ENCODE peak calls at places on chromosomes 2 and 18, in eight cellular contexts. G is naive thymus-derived CD4-positive, alpha-beta T cell; E is lower lobe of right lung; Z is K562; K is CD8-positive, alpha-beta memory T cell; M is Peyer's patch; A is IMR-90; O is breast epithelium. W is an unnamed sample.

GRCh38 chr2:65708129-65708528 is 275.7 kb upstream of the SPRED2 start:
- DNase-seq in M (no peak), Z (no peak), O (no peak), G (no peak), K (no peak), A (peak), E (no peak), W (no peak)

GRCh38 chr18:77164762-77165485 is 32.3 kb upstream of the MBP start:
- DNase-seq in Z (no peak), M (no peak), K (no peak), O (no peak), A (no peak), E (no peak), G (no peak), W (no peak)

GRCh38 chr2:232877940-232878511 is 8.0 kb downstream of the SNORC start:
- DNase-seq in M (no peak), G (no peak), A (no peak), Z (no peak), O (peak), K (no peak), E (peak), W (no peak)

GRCh38 chr2:230601510-230601909 is 111.1 kb upstream of the CAB39 start:
- DNase-seq in A (no peak), Z (no peak), G (no peak), O (no peak), K (no peak), M (no peak), E (no peak), W (no peak)

GRCh38 chr2:2840101-2840531 is 509.0 kb upstream of the MYT1L start:
- DNase-seq in Z (no peak), M (no peak), E (no peak), O (no peak), G (no peak), K (no peak), A (no peak), W (peak)

GRCh38 chr2:26704441-26704977 is 12.0 kb downstream of the KCNK3 start:
- DNase-seq in Z (no peak), E (no peak), G (no peak), A (peak), M (no peak), K (no peak), O (no peak), W (no peak)

GRCh38 chr18:35024965-35025364 is 16.2 kb upstream of the MAPRE2 start:
- DNase-seq in O (no peak), E (peak), Z (no peak), A (peak), G (no peak), K (no peak), M (no peak), W (no peak)

GRCh38 chr2:187434342-187434785 is 13.7 kb downstream of the CALCRL start:
- DNase-seq in A (peak), E (no peak), M (no peak), Z (no peak), K (no peak), G (no peak), O (no peak), W (no peak)

GRCh38 chr2:23620841-23621341 is 235.9 kb downstream of the KLHL29 start:
- DNase-seq in O (no peak), G (no peak), A (peak), Z (no peak), K (no peak), M (no peak), E (peak), W (no peak)

GRCh38 chr2:238162171-238162515 is 3.4 kb downstream of the ERFE start:
- DNase-seq in A (no peak), E (no peak), M (no peak), Z (no peak), O (no peak), K (no peak), G (no peak), W (no peak)

GRCh38 chr2:62055724-62056336 is 140.1 kb upstream of the B3GNT2 start:
- DNase-seq in Z (no peak), M (no peak), E (no peak), G (no peak), K (no peak), A (no peak), O (no peak), W (no peak)

GRCh38 chr2:16774980-16775963 is 109.6 kb upstream of the CYRIA start:
- DNase-seq in A (no peak), O (no peak), K (no peak), Z (no peak), E (no peak), M (no peak), G (no peak), W (no peak)

GRCh38 chr18:75128051-75128605 is 80.8 kb downstream of the PTGR3 start:
- DNase-seq in G (no peak), O (no peak), A (no peak), E (no peak), K (no peak), M (no peak), Z (no peak), W (no peak)

GRCh38 chr2:130264501-130264900 is 66.3 kb upstream of the TUBA3E start:
- DNase-seq in K (no peak), G (no peak), Z (no peak), O (no peak), E (no peak), A (no peak), M (no peak), W (no peak)

GRCh38 chr2:11784310-11784709 is 37.9 kb downstream of the LPIN1 start:
- DNase-seq in G (no peak), A (no peak), K (no peak), Z (no peak), M (no peak), O (no peak), E (no peak), W (no peak)
- H3K27ac ChIP-seq in G (no peak), A (no peak), K (no peak), Z (no peak), M (no peak), O (no peak), E (no peak), W (peak)

DNA sequence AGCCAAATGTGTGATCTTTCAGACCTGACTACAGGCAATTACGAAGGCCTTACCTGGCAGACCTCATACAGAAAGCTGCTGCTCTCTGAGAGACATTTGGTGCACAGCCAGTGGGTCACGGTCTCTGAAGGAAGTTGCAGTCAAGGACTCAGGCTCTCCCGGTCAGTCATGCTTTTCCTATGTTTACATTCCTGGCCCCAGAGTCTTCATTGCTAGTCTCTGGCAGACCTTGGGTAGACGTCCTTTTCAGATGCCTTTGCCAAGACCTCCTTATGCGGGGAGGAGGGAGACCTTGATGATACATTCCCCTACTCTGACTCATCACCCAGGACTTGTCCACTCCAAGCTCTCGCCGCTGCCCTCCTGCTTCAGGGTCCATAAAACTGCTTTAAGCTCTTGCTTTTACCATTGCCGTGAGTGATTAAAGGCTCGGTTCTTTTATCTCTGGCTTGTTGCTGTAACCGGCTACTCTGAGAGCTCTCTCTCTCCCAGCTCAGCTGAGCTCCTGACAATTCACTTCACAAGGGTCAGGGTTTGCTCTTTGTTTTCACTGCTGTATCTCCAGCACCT is 62.0 kb upstream of the SLC35F5 start:
- DNase-seq in O (no peak), A (peak), E (peak), M (peak), Z (peak), K (no peak), G (no peak), W (no peak)
- H3K27ac ChIP-seq in O (peak), A (peak), E (no peak), M (no peak), Z (peak), K (no peak), G (no peak), W (no peak)

GRCh38 chr2:54466880-54467279 is 10.8 kb downstream of the SPTBN1 start:
- DNase-seq in M (no peak), O (no peak), K (no peak), G (no peak), Z (no peak), E (no peak), A (no peak), W (no peak)
- H3K27ac ChIP-seq in M (no peak), O (peak), K (no peak), G (no peak), Z (no peak), E (peak), A (no peak), W (no peak)

DNA sequence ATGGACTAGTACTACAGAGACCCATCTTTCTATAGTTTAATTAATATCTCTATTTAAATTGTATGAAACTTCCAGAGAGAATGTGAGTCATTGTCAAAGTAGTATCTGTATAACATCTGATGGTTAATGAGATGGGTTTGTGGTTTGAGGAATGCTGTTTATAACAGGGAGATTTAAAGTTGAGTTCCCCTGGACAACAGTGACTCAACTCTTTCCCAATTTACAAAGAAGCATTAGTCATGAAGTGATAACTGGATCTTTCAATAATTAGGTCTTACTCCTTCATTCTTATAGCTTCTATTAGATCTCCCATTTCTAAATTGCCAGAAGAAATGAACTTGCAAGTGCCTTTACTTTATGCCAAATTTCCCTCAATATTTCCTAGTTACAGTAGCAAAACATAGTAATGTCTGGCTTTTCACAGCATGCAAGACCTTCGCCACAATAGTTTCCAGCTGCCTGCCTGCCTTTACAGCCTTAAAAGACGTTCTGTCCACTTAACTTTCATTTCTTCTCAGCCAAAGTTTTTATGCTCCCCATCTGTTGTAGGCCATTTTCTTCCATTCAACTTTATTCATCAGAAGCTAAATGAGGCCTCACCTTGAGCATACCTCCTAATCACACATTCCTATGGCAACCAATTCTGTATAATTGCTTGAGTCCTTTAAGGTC is 47.7 kb upstream of the WDR75 start:
- DNase-seq in A (peak), E (no peak), M (no peak), Z (no peak), K (no peak), O (no peak), G (no peak), W (no peak)
- H3K27ac ChIP-seq in A (peak), E (peak), M (no peak), Z (no peak), K (no peak), O (peak), G (no peak), W (no peak)

GRCh38 chr18:24381126-24381525 is 16.5 kb downstream of the OSBPL1A start:
- DNase-seq in A (no peak), O (no peak), G (no peak), Z (no peak), K (no peak), M (no peak), E (no peak), W (no peak)

GRCh38 chr18:24378598-24378997 is 19.0 kb downstream of the OSBPL1A start:
- DNase-seq in K (no peak), G (no peak), O (no peak), E (no peak), Z (no peak), M (no peak), A (no peak), W (no peak)

DNA sequence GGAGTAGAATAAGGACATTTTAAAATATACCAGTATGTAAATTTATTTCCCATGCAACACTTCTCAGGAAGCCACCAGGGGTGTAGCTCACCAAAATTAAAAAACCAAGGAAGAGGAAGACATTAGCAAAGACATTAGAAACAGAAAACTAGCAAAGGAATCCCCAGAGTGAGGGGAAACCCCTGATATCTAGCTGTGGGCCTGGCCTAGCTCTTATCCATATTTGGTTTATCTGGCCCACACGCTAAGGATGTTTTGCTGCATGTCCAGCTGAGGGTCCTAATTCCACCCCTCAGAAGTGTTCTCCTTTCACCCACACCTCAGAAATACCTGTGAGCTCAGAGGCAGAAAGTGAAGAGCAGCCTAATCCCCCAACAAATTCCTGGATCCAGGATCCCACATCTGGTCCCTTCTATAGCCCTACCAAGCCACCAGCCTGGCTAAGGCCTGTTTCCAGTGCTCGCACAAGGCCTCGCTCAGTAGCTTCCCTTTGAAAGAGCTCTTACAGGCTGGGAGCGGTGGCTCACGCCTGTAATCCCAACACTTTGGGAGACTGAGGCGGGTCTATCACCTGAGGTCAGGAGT is 17.4 kb downstream of the OSBPL1A start:
- DNase-seq in O (no peak), Z (no peak), G (no peak), K (no peak), A (no peak), M (no peak), E (no peak), W (no peak)
- H3K27ac ChIP-seq in O (no peak), Z (no peak), G (no peak), K (no peak), A (no peak), M (no peak), E (no peak), W (no peak)

GRCh38 chr2:38131665-38132064 is 55.7 kb upstream of the CYP1B1 start:
- DNase-seq in M (no peak), K (no peak), O (no peak), G (no peak), E (no peak), A (no peak), Z (no peak), W (no peak)

GRCh38 chr2:38128653-38129052 is 52.7 kb upstream of the CYP1B1 start:
- DNase-seq in E (no peak), K (no peak), Z (no peak), M (no peak), G (no peak), O (no peak), A (no peak), W (peak)

GRCh38 chr2:38129410-38129809 is 53.5 kb upstream of the CYP1B1 start:
- DNase-seq in O (no peak), E (no peak), A (no peak), M (no peak), G (no peak), K (no peak), Z (no peak), W (no peak)

GRCh38 chr2:38130877-38131276 is 54.9 kb upstream of the CYP1B1 start:
- DNase-seq in K (no peak), E (no peak), M (no peak), Z (no peak), G (no peak), A (no peak), O (no peak), W (no peak)

DNA sequence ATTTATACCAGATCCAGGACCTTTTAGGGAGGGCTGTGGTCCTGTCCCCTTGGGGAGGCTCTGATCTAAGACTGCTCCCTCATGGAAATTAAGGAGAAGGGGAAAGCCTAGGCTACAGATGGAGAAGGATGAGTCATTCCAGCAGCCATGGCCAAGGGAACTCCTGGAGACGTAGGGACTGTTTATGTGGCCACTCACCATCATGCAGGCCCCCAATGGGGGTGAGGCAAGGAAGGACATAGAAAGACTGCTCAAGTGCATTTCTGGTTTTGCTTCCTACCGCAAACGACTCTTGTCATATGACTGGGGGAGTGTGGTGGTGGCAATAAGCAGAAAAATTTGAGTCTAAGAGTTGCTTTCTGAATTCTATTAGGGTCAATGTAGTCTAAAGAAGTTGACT is 54.0 kb upstream of the CYP1B1 start:
- DNase-seq in E (no peak), K (no peak), M (no peak), A (peak), G (no peak), O (no peak), Z (no peak), W (no peak)
- H3K27ac ChIP-seq in E (peak), K (no peak), M (no peak), A (no peak), G (no peak), O (peak), Z (no peak), W (peak)

DNA sequence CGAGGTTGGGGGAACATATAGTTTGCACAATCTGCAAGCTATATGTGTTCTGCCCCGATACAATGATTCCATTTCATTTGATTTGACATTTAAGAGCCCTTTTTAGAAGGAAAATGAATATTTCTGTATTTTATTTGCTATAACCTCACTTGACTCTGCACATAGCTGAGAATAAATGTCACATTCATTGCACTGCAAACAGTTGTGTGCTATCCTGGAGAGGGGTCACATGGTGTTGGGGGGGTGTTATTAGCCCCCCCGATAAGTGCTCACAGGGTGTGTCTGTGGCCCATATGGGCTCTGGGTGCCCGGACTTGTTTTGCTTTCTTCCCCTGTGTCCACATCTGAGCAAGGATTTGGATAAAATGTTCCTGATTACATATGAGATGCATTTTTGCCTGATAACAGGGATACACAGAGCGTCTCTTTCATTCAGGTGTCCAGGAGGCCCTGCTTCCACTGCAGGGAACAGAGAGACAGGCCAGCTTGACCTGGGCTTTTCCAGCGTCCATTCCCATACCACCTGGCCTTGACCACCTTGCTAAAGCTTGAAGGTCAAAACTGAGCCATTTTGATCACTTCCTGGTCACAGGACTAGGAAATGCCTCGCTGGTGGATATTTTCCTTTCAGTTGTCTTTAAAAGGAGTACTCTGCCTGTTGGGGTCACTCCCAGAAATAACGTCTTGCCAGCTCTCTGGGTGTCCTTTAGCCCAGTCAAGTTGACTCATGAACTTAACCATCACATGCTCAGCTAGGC is 38.4 kb upstream of the ID2 start:
- DNase-seq in Z (no peak), A (no peak), G (no peak), O (no peak), E (no peak), K (no peak), M (no peak), W (no peak)
- H3K27ac ChIP-seq in Z (no peak), A (no peak), G (no peak), O (no peak), E (no peak), K (no peak), M (no peak), W (no peak)

GRCh38 chr2:226080323-226080722 is 680.8 kb downstream of the NYAP2 start:
- DNase-seq in E (no peak), A (peak), O (no peak), K (no peak), M (no peak), G (no peak), Z (no peak), W (no peak)
- H3K27ac ChIP-seq in E (no peak), A (no peak), O (no peak), K (no peak), M (no peak), G (no peak), Z (no peak), W (no peak)

GRCh38 chr2:96528680-96529375 is 7.7 kb upstream of the ARID5A start:
- DNase-seq in M (no peak), Z (peak), G (no peak), A (no peak), E (no peak), O (no peak), K (no peak), W (no peak)
- H3K27ac ChIP-seq in M (peak), Z (no peak), G (peak), A (no peak), E (peak), O (peak), K (peak), W (peak)